ENCODE peak calls at places on chromosome 12, in ten cellular contexts. C, T, V, R, W, Z, D, P, L and O are unnamed samples.

GRCh38 chr12:122117979-122118378 is 39.4 kb downstream of the MLXIP start:
- DNase-seq in P (no peak), V (no peak), W (peak), D (no peak), L (no peak), C (no peak), T (no peak), Z (no peak), R (no peak), O (peak)

GRCh38 chr12:67364228-67364627 is 95.1 kb downstream of the CAND1 start:
- DNase-seq in L (no peak), Z (no peak), D (no peak), W (no peak), P (no peak), T (no peak), C (no peak), V (peak), R (no peak), O (no peak)

GRCh38 chr12:119691202-119691846 is 23.4 kb downstream of the PRKAB1 start:
- DNase-seq in C (no peak), Z (no peak), D (no peak), L (no peak), P (no peak), R (no peak), W (no peak), V (no peak), T (no peak), O (peak)

GRCh38 chr12:121767525-121768016 is 25.9 kb downstream of the RHOF start:
- DNase-seq in Z (no peak), C (no peak), W (peak), R (no peak), T (peak), P (no peak), L (peak), V (peak), D (no peak), O (no peak)

GRCh38 chr12:87363497-87364084 is 665.6 kb downstream of the C12orf50 start:
- DNase-seq in T (no peak), C (no peak), P (peak), W (no peak), D (no peak), Z (no peak), R (no peak), L (no peak), V (no peak), O (no peak)

GRCh38 chr12:953776-954175 is 4.3 kb upstream of the RAD52 start:
- DNase-seq in D (no peak), T (no peak), C (no peak), R (no peak), L (peak), V (peak), P (no peak), W (peak), Z (no peak), O (peak)

GRCh38 chr12:94070520-94070919 is 77.9 kb upstream of the PLXNC1 start:
- DNase-seq in T (no peak), R (no peak), Z (peak), L (no peak), D (peak), C (peak), W (no peak), V (no peak), P (no peak), O (no peak)

GRCh38 chr12:71439613-71440392 is at the start of gene LGR5:
- DNase-seq in V (peak), D (peak), W (peak), R (no peak), Z (peak), P (peak), C (peak), T (no peak), L (peak), O (peak)

GRCh38 chr12:10339441-10339840 is 31.8 kb downstream of the KLRD1 start:
- DNase-seq in V (peak), C (no peak), R (no peak), W (no peak), Z (no peak), P (no peak), L (no peak), T (no peak), D (no peak), O (peak)

GRCh38 chr12:108021949-108022522 is 107.1 kb upstream of the WSCD2 start:
- DNase-seq in W (no peak), C (no peak), Z (no peak), V (no peak), R (no peak), T (no peak), P (no peak), L (no peak), D (no peak), O (no peak)

GRCh38 chr12:122668268-122668667 is 34.9 kb downstream of the HCAR2 start:
- DNase-seq in W (no peak), D (no peak), P (no peak), C (no peak), Z (no peak), T (no peak), V (no peak), L (no peak), R (no peak), O (no peak)

GRCh38 chr12:105738036-105738435 is 400.7 kb downstream of the NUAK1 start:
- DNase-seq in W (peak), P (no peak), T (peak), V (no peak), Z (no peak), L (peak), R (no peak), C (no peak), D (no peak), O (peak)

GRCh38 chr12:64506955-64507354 is 55.0 kb downstream of the TBK1 start:
- DNase-seq in Z (no peak), W (no peak), P (no peak), D (no peak), T (no peak), R (no peak), C (no peak), V (no peak), L (no peak), O (no peak)

GRCh38 chr12:19474147-19474546 is 34.9 kb downstream of the AEBP2 start:
- DNase-seq in W (no peak), P (no peak), T (no peak), L (peak), R (no peak), C (no peak), Z (no peak), D (no peak), V (peak), O (no peak)

GRCh38 chr12:122887817-122888212 is 8.1 kb downstream of the VPS37B start:
- DNase-seq in T (no peak), Z (no peak), W (no peak), P (no peak), L (no peak), V (no peak), R (no peak), D (no peak), C (no peak), O (no peak)

GRCh38 chr12:49658276-49658675 is 34.9 kb downstream of the PRPF40B start:
- DNase-seq in D (no peak), Z (no peak), L (no peak), T (no peak), R (no peak), C (no peak), P (no peak), W (no peak), V (no peak), O (no peak)

GRCh38 chr12:23204933-23205778 is 580.2 kb downstream of the ETNK1 start:
- DNase-seq in V (peak), T (no peak), Z (no peak), D (peak), W (peak), C (no peak), L (peak), P (no peak), R (peak), O (peak)

GRCh38 chr12:43267782-43268181 is 284.2 kb downstream of the ADAMTS20 start:
- DNase-seq in T (no peak), P (no peak), Z (no peak), L (no peak), D (no peak), C (no peak), R (no peak), V (no peak), W (no peak), O (no peak)

GRCh38 chr12:89353823-89354629 is 1.7 kb upstream of the DUSP6 start:
- DNase-seq in R (no peak), D (peak), W (peak), V (peak), C (peak), Z (peak), P (peak), L (peak), T (peak), O (peak)

GRCh38 chr12:15629761-15630160 is 159.4 kb downstream of the EPS8 start:
- DNase-seq in R (no peak), Z (no peak), T (no peak), P (no peak), L (peak), V (peak), W (peak), C (no peak), D (no peak), O (peak)

GRCh38 chr12:90572778-90573177 is 382.2 kb downstream of the CCER1 start:
- DNase-seq in L (no peak), D (no peak), Z (no peak), T (no peak), C (no peak), V (no peak), R (no peak), W (no peak), P (no peak), O (no peak)

GRCh38 chr12:68405292-68405900 is 73.2 kb upstream of the MDM1 start:
- DNase-seq in W (no peak), P (no peak), T (no peak), V (peak), C (no peak), D (no peak), L (peak), R (no peak), Z (no peak), O (peak)

GRCh38 chr12:76030378-76031080 is 1.0 kb downstream of the PHLDA1 start:
- DNase-seq in T (peak), V (peak), C (peak), Z (no peak), D (peak), P (peak), W (peak), L (peak), R (no peak), O (peak)

GRCh38 chr12:95590775-95591174 is 39.5 kb upstream of the USP44 start:
- DNase-seq in T (no peak), W (no peak), C (no peak), P (no peak), D (no peak), R (no peak), Z (no peak), L (no peak), V (no peak), O (no peak)

GRCh38 chr12:116248433-116248832 is 29.1 kb downstream of the MED13L start:
- DNase-seq in C (no peak), Z (no peak), R (no peak), T (no peak), W (no peak), D (no peak), P (no peak), V (no peak), L (no peak), O (no peak)

GRCh38 chr12:122072031-122072970 is 6.3 kb upstream of the MLXIP start:
- DNase-seq in C (no peak), P (no peak), V (peak), T (peak), L (peak), W (peak), Z (no peak), D (peak), R (no peak), O (peak)

GRCh38 chr12:122081108-122081696 is 2.6 kb downstream of the MLXIP start:
- DNase-seq in R (no peak), T (no peak), C (no peak), W (no peak), V (peak), P (no peak), Z (no peak), D (no peak), L (peak), O (no peak)

GRCh38 chr12:25155031-25155576 is 39.9 kb downstream of the DNAI7 start:
- DNase-seq in Z (no peak), T (no peak), R (peak), P (no peak), W (peak), V (peak), D (peak), L (peak), C (no peak), O (peak)

GRCh38 chr12:132414634-132415340 is 75.2 kb upstream of the FBRSL1 start:
- DNase-seq in R (no peak), L (peak), P (peak), C (peak), W (peak), D (peak), V (peak), Z (peak), T (peak), O (peak)

GRCh38 chr12:1306096-1306495 is 288.3 kb downstream of the FBXL14 start:
- DNase-seq in L (no peak), C (no peak), R (no peak), P (no peak), W (no peak), T (no peak), V (peak), Z (no peak), D (no peak), O (no peak)

GRCh38 chr12:57340104-57340503 is 89.1 kb upstream of the STAC3 start:
- DNase-seq in V (peak), P (no peak), W (peak), D (peak), T (peak), L (peak), R (no peak), Z (no peak), C (peak), O (peak)

GRCh38 chr12:129152291-129153075 is 299.2 kb downstream of the GLT1D1 start:
- DNase-seq in C (no peak), D (no peak), W (no peak), P (no peak), V (no peak), T (no peak), L (no peak), Z (no peak), R (no peak), O (no peak)
- TF ChIP-seq CTCF in C (no peak), D (no peak), W (no peak), P (no peak), V (no peak), T (no peak), L (no peak), Z (no peak), R (no peak), O (no peak)

GRCh38 chr12:74317078-74317581 is 220.5 kb upstream of the ATXN7L3B start:
- DNase-seq in P (no peak), L (peak), R (no peak), T (no peak), D (peak), Z (no peak), V (peak), W (no peak), C (no peak), O (peak)
- TF ChIP-seq CTCF in P (peak), L (no peak), R (no peak), T (no peak), D (peak), Z (peak), V (peak), W (no peak), C (no peak), O (no peak)

GRCh38 chr12:2796187-2796663 is 1.5 kb downstream of the FKBP4 start:
- DNase-seq in Z (no peak), D (peak), T (no peak), V (no peak), R (no peak), P (no peak), L (no peak), W (no peak), C (no peak), O (peak)
- TF ChIP-seq CTCF in Z (peak), D (peak), T (no peak), V (no peak), R (no peak), P (no peak), L (no peak), W (no peak), C (no peak), O (no peak)

GRCh38 chr12:7832059-7832696 is 40.5 kb downstream of the SLC2A14 start:
- DNase-seq in D (peak), R (no peak), V (peak), W (peak), Z (peak), C (no peak), P (no peak), T (no peak), L (peak), O (peak)
- TF ChIP-seq CTCF in D (peak), R (peak), V (peak), W (peak), Z (peak), C (no peak), P (peak), T (no peak), L (peak), O (peak)

DNA sequence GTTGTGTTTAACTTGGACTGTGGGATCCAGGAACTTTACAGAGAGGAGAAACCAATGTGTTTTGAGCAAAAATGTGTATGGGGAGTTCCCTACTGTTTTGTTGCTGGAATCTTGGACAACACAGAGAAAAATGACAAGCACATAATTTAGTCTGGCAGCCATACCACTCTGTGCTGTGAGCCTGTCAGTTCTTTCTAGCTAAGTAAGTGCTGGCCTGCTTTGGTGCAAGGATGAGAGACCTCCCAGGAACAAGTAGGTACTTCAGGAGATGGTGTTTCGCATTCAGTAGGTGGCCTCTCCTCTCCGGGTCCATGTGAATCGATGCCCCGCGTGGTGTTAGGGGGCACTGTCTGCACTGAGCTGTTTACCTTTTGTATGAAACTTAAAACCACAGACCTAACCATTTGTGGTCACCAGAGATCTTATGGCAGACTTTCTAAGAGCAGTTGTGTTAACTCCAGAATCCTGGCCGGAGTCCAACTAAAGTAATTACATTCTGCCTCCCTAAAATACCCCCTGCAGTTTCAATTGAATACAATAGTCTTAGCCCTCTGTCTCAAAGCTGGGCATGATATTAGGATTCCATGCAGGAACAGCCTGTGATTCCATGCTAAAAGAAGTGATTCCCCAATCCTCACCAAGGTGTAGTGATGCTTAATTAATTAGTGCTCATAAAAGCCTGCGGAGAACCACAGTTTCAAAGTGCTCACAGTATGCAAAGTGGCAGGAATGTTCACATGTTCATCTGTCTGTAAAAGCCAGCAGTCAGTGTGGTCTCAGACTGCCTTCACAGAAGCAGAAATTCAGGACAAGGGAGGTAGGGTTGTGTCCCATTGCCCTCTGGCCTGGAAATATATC is 64.2 kb downstream of the LLPH start:
- DNase-seq in C (no peak), Z (no peak), T (no peak), D (no peak), L (peak), V (peak), W (peak), P (no peak), R (peak), O (peak)
- TF ChIP-seq CTCF in C (no peak), Z (no peak), T (no peak), D (no peak), L (no peak), V (peak), W (no peak), P (no peak), R (peak), O (no peak)

DNA sequence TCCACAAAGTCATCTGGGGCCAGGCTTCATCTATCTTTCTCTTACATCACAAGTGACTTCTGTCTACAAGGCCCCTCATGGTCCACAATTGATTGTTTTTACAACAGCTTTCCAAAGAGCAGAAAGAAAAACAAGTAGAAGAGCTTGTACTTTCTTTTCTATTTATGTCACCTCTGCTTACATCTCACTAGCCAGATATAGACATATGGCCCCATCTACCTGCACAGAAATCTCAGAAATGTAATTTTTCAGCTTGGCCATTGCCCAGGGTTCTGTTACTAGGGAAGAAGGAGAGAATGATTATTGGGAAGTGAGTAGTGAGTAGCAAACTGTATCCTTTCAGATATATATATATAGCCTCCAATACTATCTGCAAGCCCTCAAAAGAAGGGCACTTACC is 210.5 kb upstream of the PLEKHG7 start:
- DNase-seq in T (no peak), V (no peak), Z (no peak), D (no peak), C (no peak), R (no peak), W (no peak), L (no peak), P (no peak), O (no peak)
- TF ChIP-seq CTCF in T (no peak), V (no peak), Z (no peak), D (no peak), C (no peak), R (no peak), W (no peak), L (no peak), P (no peak), O (no peak)

DNA sequence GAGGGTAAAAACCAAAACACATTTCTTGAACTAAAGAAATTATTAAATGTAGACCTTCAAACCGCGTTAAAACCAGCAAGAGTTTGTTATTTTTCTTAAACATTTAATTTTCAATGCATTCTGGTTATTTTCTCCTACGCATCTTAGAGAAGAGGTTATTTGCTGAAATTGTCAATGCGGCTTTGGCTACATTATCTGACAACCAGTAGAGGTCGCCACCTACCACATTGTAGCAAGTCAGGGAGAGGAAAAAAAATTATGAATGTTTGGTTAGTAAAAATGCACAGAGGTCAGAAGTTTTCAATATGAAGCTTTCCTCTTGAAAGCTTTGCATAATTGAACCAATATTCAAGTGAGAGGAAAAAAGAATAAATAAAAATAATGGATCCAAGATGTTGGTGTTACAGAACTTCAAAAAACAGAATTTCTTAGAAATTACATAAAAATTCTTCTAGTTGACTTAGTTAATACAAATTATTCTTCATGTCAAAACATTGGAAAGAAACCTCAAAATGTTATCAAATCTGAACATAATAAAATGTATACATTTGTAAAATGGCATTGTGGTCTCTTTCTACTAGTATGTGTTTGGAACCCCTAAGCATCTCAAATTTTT is 159.4 kb upstream of the TMTC2 start:
- DNase-seq in T (no peak), Z (no peak), V (peak), C (peak), D (peak), W (peak), P (no peak), R (no peak), L (peak), O (peak)
- TF ChIP-seq CTCF in T (peak), Z (peak), V (peak), C (peak), D (peak), W (peak), P (peak), R (peak), L (peak), O (peak)

GRCh38 chr12:14186193-14186502 is 179.3 kb upstream of the ATF7IP start:
- DNase-seq in D (no peak), P (no peak), R (no peak), T (no peak), L (no peak), W (no peak), C (no peak), Z (no peak), V (no peak), O (no peak)
- TF ChIP-seq CTCF in D (no peak), P (no peak), R (no peak), T (no peak), L (no peak), W (no peak), C (no peak), Z (no peak), V (no peak), O (no peak)

GRCh38 chr12:55743967-55744931 is 1.3 kb downstream of the GDF11 start:
- DNase-seq in P (no peak), L (no peak), V (no peak), W (no peak), D (peak), Z (no peak), T (no peak), R (no peak), C (no peak), O (no peak)

GRCh38 chr12:55743131-55743921 is 404 bp downstream of the GDF11 start:
- DNase-seq in C (peak), V (peak), L (peak), R (no peak), P (peak), T (no peak), D (peak), W (peak), Z (peak), O (peak)

GRCh38 chr12:55745361-55746146 is 2.6 kb downstream of the GDF11 start:
- DNase-seq in D (peak), T (no peak), P (no peak), L (peak), W (no peak), Z (no peak), V (peak), R (no peak), C (no peak), O (peak)

GRCh38 chr12:55741978-55742377 is 944 bp upstream of the GDF11 start:
- DNase-seq in D (no peak), C (no peak), V (no peak), T (no peak), P (no peak), Z (no peak), R (no peak), L (no peak), W (no peak), O (peak)

GRCh38 chr12:55742719-55743130 is at the start of gene GDF11:
- DNase-seq in P (peak), V (peak), R (no peak), C (peak), L (peak), Z (peak), W (peak), D (peak), T (peak), O (peak)
- TF ChIP-seq CTCF in P (no peak), V (no peak), R (no peak), C (no peak), L (no peak), Z (no peak), W (no peak), D (no peak), T (no peak), O (no peak)